ENCODE peak calls at places on chromosomes 12 and 14, in four cellular contexts. K is nephron progenitor cell; H is stimulated activated CD4-positive, alpha-beta T cell treated with anti-CD3 and anti-CD28 coated beads, Interleukin-1b, Interleukin-23, amount 100 ng/mL, for 4 hours; G is HS-27A. E is an unnamed sample.

GRCh38 chr14:31550589-31550988 is 10.6 kb upstream of the NUBPL start:
- DNase-seq in H (no peak), G (no peak), K (no peak), E (no peak)

GRCh38 chr12:52175411-52176350 is 16.1 kb downstream of the KRT80 start:
- DNase-seq in K (peak), H (no peak), G (no peak), E (no peak)

GRCh38 chr12:120761581-120761980 is 36.0 kb downstream of the ACADS start:
- DNase-seq in G (no peak), H (no peak), K (no peak), E (no peak)

GRCh38 chr12:108386704-108387360 is 47.7 kb upstream of the CMKLR1 start:
- DNase-seq in G (no peak), K (no peak), H (no peak), E (no peak)

GRCh38 chr14:34628681-34629135 is 1.2 kb downstream of the SNX6 start:
- DNase-seq in G (no peak), H (peak), K (peak), E (no peak)

GRCh38 chr12:23816394-23816851 is 133.0 kb downstream of the SOX5 start:
- DNase-seq in H (no peak), K (no peak), G (no peak), E (no peak)

GRCh38 chr14:53368714-53369191 is 215.6 kb upstream of the DDHD1 start:
- DNase-seq in H (no peak), K (no peak), G (no peak), E (no peak)

GRCh38 chr12:69985656-69986055 is 160.6 kb downstream of the MYRFL start:
- DNase-seq in G (no peak), K (peak), H (no peak), E (no peak)

GRCh38 chr14:68593806-68594536 is 198.9 kb downstream of the ZFP36L1 start:
- DNase-seq in G (no peak), H (no peak), K (peak), E (no peak)

GRCh38 chr14:69319911-69320310 is 60.0 kb downstream of the GALNT16 start:
- DNase-seq in G (no peak), K (no peak), H (no peak), E (no peak)

GRCh38 chr12:82959821-82960220 is 273.1 kb downstream of the TMTC2 start:
- DNase-seq in G (no peak), H (no peak), K (no peak), E (no peak)

GRCh38 chr12:74349925-74350324 is 187.7 kb upstream of the ATXN7L3B start:
- DNase-seq in G (no peak), K (no peak), H (no peak), E (no peak)

GRCh38 chr12:75852143-75852542 is 179.4 kb downstream of the PHLDA1 start:
- DNase-seq in G (no peak), H (no peak), K (no peak), E (no peak)

GRCh38 chr12:1884651-1885050 is 33.8 kb downstream of the CACNA2D4 start:
- DNase-seq in H (no peak), K (no peak), G (no peak), E (no peak)

GRCh38 chr14:35438910-35439713 is 34.6 kb upstream of the NFKBIA start:
- DNase-seq in K (no peak), G (no peak), H (no peak), E (no peak)

GRCh38 chr12:11943919-11944318 is 126.8 kb upstream of the BCL2L14 start:
- DNase-seq in H (no peak), K (no peak), G (no peak), E (no peak)

GRCh38 chr12:116053479-116054195 is 223.9 kb downstream of the MED13L start:
- DNase-seq in K (no peak), H (no peak), G (no peak), E (no peak)

GRCh38 chr12:1346126-1346525 is 248.3 kb downstream of the FBXL14 start:
- DNase-seq in H (no peak), K (no peak), G (peak), E (no peak)

GRCh38 chr12:96421014-96421413 is 20.8 kb upstream of the CDK17 start:
- DNase-seq in G (no peak), H (no peak), K (no peak), E (no peak)

GRCh38 chr14:95360828-95361227 is 41.1 kb upstream of the CLMN start:
- DNase-seq in K (no peak), G (no peak), H (no peak), E (no peak)

GRCh38 chr12:46627686-46628085 is 198.1 kb downstream of the SLC38A4 start:
- DNase-seq in H (no peak), K (no peak), G (no peak), E (no peak)

GRCh38 chr14:82420874-82421273 is 887.2 kb upstream of the SEL1L start:
- DNase-seq in G (no peak), H (no peak), K (no peak), E (no peak)

E was measured in NCI-H1048.